ENCODE peak calls at places on chromosomes 16 and 17, in eight cellular contexts. X is CD4-positive, alpha-beta memory T cell; O is mucosa of descending colon; R is neural progenitor cell; T is heart left ventricle; Q is lung; U is Caco-2; L is right cardiac atrium. M is an unnamed sample.

GRCh38 chr17:69492410-69493071 is 78.0 kb downstream of the MAP2K6 start:
- DNase-seq in U (peak; percentile 29), X (no peak), L (no peak), R (peak; percentile 45), Q (no peak), O (no peak), T (no peak), M (no peak)

GRCh38 chr17:8894189-8894611 is 26.7 kb upstream of the PIK3R6 start:
- DNase-seq in R (peak; percentile 42), U (no peak), O (no peak), T (no peak), L (no peak), X (no peak), Q (no peak), M (no peak)

GRCh38 chr16:17235147-17235817 is 235.5 kb downstream of the XYLT1 start:
- DNase-seq in U (no peak), T (no peak), L (no peak), Q (no peak), X (no peak), O (no peak), R (no peak), M (no peak)

GRCh38 chr17:42403150-42403549 is 14.9 kb upstream of the STAT3 start:
- DNase-seq in O (peak; percentile 53), Q (no peak), L (no peak), X (no peak), T (no peak), U (peak; percentile 47), R (peak; percentile 68), M (peak; percentile 82)

GRCh38 chr16:80084614-80085013 is 456.2 kb upstream of the DYNLRB2 start:
- DNase-seq in T (peak; percentile 37), U (peak; percentile 74), L (peak; percentile 24), R (peak; percentile 87), X (peak; percentile 38), Q (no peak), O (peak; percentile 60), M (no peak)

GRCh38 chr16:81004646-81005353 is 1.9 kb downstream of the CMC2 start:
- DNase-seq in O (peak; percentile 79), R (peak; percentile 75), Q (no peak), L (no peak), X (peak; percentile 70), T (no peak), U (peak; percentile 61), M (peak; percentile 89)

GRCh38 chr17:71970312-71970711 is 150.5 kb upstream of the SOX9 start:
- DNase-seq in R (no peak), Q (no peak), O (peak; percentile 7), U (no peak), X (no peak), T (no peak), L (no peak), M (no peak)

GRCh38 chr17:62067165-62068145 is 2.4 kb upstream of the MED13 start:
- DNase-seq in U (no peak), L (no peak), T (no peak), Q (no peak), O (no peak), X (no peak), R (no peak), M (no peak)

GRCh38 chr17:50426814-50427787 is 1.1 kb downstream of the ACSF2 start:
- DNase-seq in T (no peak), Q (peak; percentile 41), L (peak; percentile 28), O (peak; percentile 63), U (peak; percentile 89), X (no peak), R (peak; percentile 35), M (peak; percentile 68)

GRCh38 chr17:35372846-35373531 is 432 bp downstream of the SLFN11 start:
- DNase-seq in Q (no peak), O (peak; percentile 24), U (no peak), R (peak; percentile 38), T (no peak), L (peak; percentile 16), X (no peak), M (no peak)

GRCh38 chr17:31373150-31374082 is 18.1 kb upstream of the RAB11FIP4 start:
- DNase-seq in X (peak; percentile 65), Q (no peak), L (no peak), R (peak; percentile 36), U (peak; percentile 53), T (no peak), O (peak; percentile 57), M (peak; percentile 83)

GRCh38 chr17:52136173-52136572 is 22.3 kb downstream of the CA10 start:
- DNase-seq in T (no peak), Q (no peak), R (no peak), O (no peak), L (no peak), U (no peak), X (no peak), M (no peak)

GRCh38 chr17:64306850-64307463 is 43.9 kb upstream of the TEX2 start:
- DNase-seq in R (peak; percentile 74), O (peak; percentile 80), X (peak; percentile 61), U (peak; percentile 77), Q (peak; percentile 65), L (peak; percentile 71), T (peak; percentile 60), M (peak; percentile 85)

GRCh38 chr16:70715113-70715711 is 29.4 kb upstream of the MTSS2 start:
- DNase-seq in O (no peak), Q (peak; percentile 61), T (peak; percentile 94), U (no peak), X (no peak), L (peak; percentile 90), R (no peak), M (no peak)

DNA sequence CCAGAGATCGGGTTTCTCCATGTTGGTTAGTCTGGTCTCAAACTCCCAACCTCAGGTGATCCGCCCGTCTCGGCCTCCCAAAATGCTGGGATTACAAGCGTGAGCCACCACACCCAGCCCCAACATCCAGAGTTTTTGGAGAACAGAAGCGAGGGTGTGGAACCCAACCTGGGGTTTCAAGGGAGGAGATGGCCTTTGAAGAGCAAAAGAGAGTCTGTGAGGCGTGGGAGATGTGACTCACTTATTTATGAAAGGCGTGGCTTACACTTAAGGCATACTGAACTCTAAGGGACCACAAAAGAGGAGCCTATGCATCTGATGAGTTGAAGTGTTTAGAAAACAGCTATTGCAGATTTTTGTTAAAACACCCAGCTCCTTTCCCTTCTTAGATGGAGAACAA is 18.8 kb downstream of the ARSG start:
- DNase-seq in O (no peak), R (no peak), T (no peak), Q (no peak), L (no peak), U (no peak), X (peak; percentile 33), M (no peak)
- H3K4me1 ChIP-seq in O (no peaks in the 10 kb centered on the region), R (peaks cover 5% of the 10 kb centered on the region), T (peaks cover 8% of the 10 kb centered on the region), Q (peaks cover 1% of the 10 kb centered on the region), L (no peaks in the 10 kb centered on the region), U (no peaks in the 10 kb centered on the region), X (peaks cover 59% of the 10 kb centered on the region), M (peaks cover 8% of the 10 kb centered on the region)

GRCh38 chr16:57127037-57127763 is 34.8 kb downstream of the CPNE2 start:
- DNase-seq in R (no peak), T (no peak), O (no peak), X (no peak), U (no peak), L (no peak), Q (no peak), M (no peak)

GRCh38 chr16:57126412-57126811 is 34.0 kb downstream of the CPNE2 start:
- DNase-seq in O (no peak), L (no peak), X (no peak), T (no peak), R (no peak), Q (no peak), U (no peak), M (no peak)

GRCh38 chr16:57123969-57124674 is 31.7 kb downstream of the CPNE2 start:
- DNase-seq in U (no peak), O (no peak), T (no peak), X (no peak), Q (peak; percentile 65), R (no peak), L (no peak), M (no peak)

GRCh38 chr16:57125969-57126368 is 33.6 kb downstream of the CPNE2 start:
- DNase-seq in X (no peak), R (no peak), U (no peak), O (no peak), T (no peak), L (no peak), Q (no peak), M (no peak)

DNA sequence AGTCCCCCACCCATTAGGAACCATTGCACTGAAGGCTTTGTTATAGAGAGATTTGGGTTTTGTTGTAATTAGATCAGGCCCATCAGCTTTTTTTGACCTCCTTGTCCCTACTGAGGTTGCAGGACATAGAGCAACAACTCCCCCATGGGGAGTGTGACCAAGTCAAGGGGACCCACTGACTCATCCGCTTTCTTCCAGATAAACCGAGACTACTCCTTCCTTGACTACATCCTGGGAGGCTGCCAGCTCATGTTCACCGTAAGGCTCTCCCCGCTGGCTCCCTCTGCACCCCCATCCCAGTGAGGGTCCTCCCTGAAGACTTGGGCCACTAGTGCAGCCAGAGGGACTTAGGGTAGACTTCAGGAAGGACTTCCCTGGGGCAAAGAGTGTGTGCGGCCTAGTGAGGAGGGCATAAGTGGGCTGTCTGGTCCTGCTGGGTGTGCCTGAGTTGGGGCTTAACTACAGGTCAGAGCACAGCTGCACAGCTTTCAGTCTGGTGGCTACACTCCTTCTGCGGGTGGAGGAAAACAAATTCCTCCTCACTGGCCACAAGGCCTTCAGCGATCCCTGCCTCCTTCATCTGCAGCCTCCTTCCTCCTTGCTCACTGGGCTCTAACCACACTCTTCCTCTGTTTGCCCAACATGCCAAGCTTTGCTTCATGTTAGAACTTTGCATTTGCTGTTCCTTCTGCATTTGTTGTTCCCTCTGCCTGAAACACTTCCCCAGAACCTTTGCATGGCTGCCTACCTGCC is 31.0 kb downstream of the CPNE2 start:
- DNase-seq in T (no peak), R (no peak), O (no peak), Q (no peak), L (peak; percentile 3), U (no peak), X (no peak), M (no peak)
- H3K4me3 ChIP-seq in T (no peak overlapping the region), R (no peak overlapping the region), O (no peak overlapping the region), Q (no peak overlapping the region), L (no peak overlapping the region), U (no peak overlapping the region), X (no peak overlapping the region), M (no peak overlapping the region)

GRCh38 chr16:85126731-85127662 is 14.7 kb upstream of the CIBAR2 start:
- DNase-seq in O (no peak), T (no peak), R (peak; percentile 69), X (no peak), L (peak; percentile 62), U (no peak), Q (no peak), M (peak; percentile 27)
- H3K4me1 ChIP-seq in O (no peaks in the 10 kb centered on the region), T (peaks cover 47% of the 10 kb centered on the region), R (peaks cover 25% of the 10 kb centered on the region), X (no peaks in the 10 kb centered on the region), L (peaks cover 8% of the 10 kb centered on the region), U (peaks cover 8% of the 10 kb centered on the region), Q (peaks cover 16% of the 10 kb centered on the region), M (no peaks in the 10 kb centered on the region)

GRCh38 chr16:88977028-88977844 is at the start of gene CBFA2T3:
- DNase-seq in R (no peak), L (peak; percentile 73), O (peak; percentile 66), Q (peak; percentile 76), T (peak; percentile 83), X (no peak), U (no peak), M (no peak)

GRCh38 chr16:88974080-88974479 is 2.9 kb downstream of the CBFA2T3 start:
- DNase-seq in X (no peak), O (no peak), T (no peak), Q (no peak), U (no peak), L (peak; percentile 6), R (no peak), M (no peak)

GRCh38 chr16:88976359-88977027 is 514 bp downstream of the CBFA2T3 start:
- DNase-seq in T (no peak), O (no peak), Q (no peak), X (no peak), R (no peak), U (no peak), L (no peak), M (no peak)

GRCh38 chr16:88974641-88975215 is 2.3 kb downstream of the CBFA2T3 start:
- DNase-seq in Q (no peak), O (no peak), R (no peak), U (no peak), L (peak; percentile 10), T (no peak), X (no peak), M (no peak)

GRCh38 chr16:88975511-88976061 is 1.4 kb downstream of the CBFA2T3 start:
- DNase-seq in L (peak; percentile 9), X (no peak), R (no peak), T (no peak), U (no peak), O (no peak), Q (no peak), M (no peak)
- H3K4me3 ChIP-seq in L (no peak overlapping the region), X (no peak overlapping the region), R (no peak overlapping the region), T (no peak overlapping the region), U (no peak overlapping the region), O (no peak overlapping the region), Q (no peak overlapping the region), M (no peak overlapping the region)